ENCODE peak calls at places on chromosomes 16 and 17, in nine cellular contexts. M is epithelial cell of proximal tubule; Y is H1; F is testis; Z is BJ; G is ovary; O is CD8-positive, alpha-beta T cell; R is retinal pigment epithelial cell; P is sigmoid colon. U is an unnamed sample.

GRCh38 chr17:79671387-79671752 is 59.4 kb upstream of the ENPP7 start:
- DNase-seq in M (no peak), Y (no peak), F (no peak), Z (no peak), G (no peak), O (no peak), R (no peak), P (no peak), U (no peak)

GRCh38 chr16:1812732-1813163 is 13.9 kb downstream of the HAGH start:
- DNase-seq in M (no peak), Y (no peak), F (peak), Z (no peak), G (peak), O (peak), R (no peak), P (peak), U (peak)

GRCh38 chr17:77354721-77355455 is 214.1 kb downstream of the SEC14L1 start:
- DNase-seq in M (no peak), Y (no peak), F (peak), Z (peak), G (peak), O (no peak), R (peak), P (peak), U (peak)

GRCh38 chr17:57957886-57958285 is 2.7 kb upstream of the CUEDC1 start:
- DNase-seq in M (no peak), Y (no peak), F (no peak), Z (no peak), G (no peak), O (no peak), R (no peak), P (no peak), U (no peak)

GRCh38 chr17:58321571-58322525 is 6.7 kb downstream of the TSPOAP1 start:
- DNase-seq in M (no peak), Y (no peak), F (no peak), Z (no peak), G (no peak), O (no peak), R (no peak), P (no peak), U (no peak)

GRCh38 chr16:84916156-84916555 is 95.2 kb downstream of the ZDHHC7 start:
- DNase-seq in M (no peak), Y (no peak), F (no peak), Z (no peak), G (no peak), O (no peak), R (no peak), P (no peak), U (no peak)

GRCh38 chr17:60091109-60091508 is 12.4 kb upstream of the HEATR6 start:
- DNase-seq in M (no peak), Y (no peak), F (no peak), Z (no peak), G (no peak), O (no peak), R (no peak), P (no peak), U (no peak)

GRCh38 chr16:47966325-47966724 is 189.5 kb downstream of the ABCC12 start:
- DNase-seq in M (no peak), Y (no peak), F (no peak), Z (no peak), G (no peak), O (no peak), R (no peak), P (no peak), U (no peak)

GRCh38 chr16:4021070-4021779 is 95.0 kb downstream of the ADCY9 start:
- DNase-seq in M (no peak), Y (no peak), F (no peak), Z (no peak), G (no peak), O (no peak), R (no peak), P (no peak), U (no peak)

GRCh38 chr17:28327031-28327607 is 8.1 kb downstream of the TMEM97 start:
- DNase-seq in M (no peak), Y (no peak), F (peak), Z (no peak), G (no peak), O (no peak), R (no peak), P (peak), U (no peak)

GRCh38 chr17:62717589-62718342 is 90.3 kb downstream of the MRC2 start:
- DNase-seq in M (no peak), Y (no peak), F (peak), Z (no peak), G (no peak), O (no peak), R (no peak), P (peak), U (no peak)

GRCh38 chr16:50326835-50327465 is 41.8 kb downstream of the BRD7 start:
- DNase-seq in M (no peak), Y (no peak), F (no peak), Z (no peak), G (no peak), O (peak), R (no peak), P (no peak), U (peak)

GRCh38 chr16:61879-62281 is 8.3 kb downstream of the SNRNP25 start:
- DNase-seq in M (no peak), Y (no peak), F (no peak), Z (no peak), G (no peak), O (no peak), R (no peak), P (peak), U (no peak)

DNA sequence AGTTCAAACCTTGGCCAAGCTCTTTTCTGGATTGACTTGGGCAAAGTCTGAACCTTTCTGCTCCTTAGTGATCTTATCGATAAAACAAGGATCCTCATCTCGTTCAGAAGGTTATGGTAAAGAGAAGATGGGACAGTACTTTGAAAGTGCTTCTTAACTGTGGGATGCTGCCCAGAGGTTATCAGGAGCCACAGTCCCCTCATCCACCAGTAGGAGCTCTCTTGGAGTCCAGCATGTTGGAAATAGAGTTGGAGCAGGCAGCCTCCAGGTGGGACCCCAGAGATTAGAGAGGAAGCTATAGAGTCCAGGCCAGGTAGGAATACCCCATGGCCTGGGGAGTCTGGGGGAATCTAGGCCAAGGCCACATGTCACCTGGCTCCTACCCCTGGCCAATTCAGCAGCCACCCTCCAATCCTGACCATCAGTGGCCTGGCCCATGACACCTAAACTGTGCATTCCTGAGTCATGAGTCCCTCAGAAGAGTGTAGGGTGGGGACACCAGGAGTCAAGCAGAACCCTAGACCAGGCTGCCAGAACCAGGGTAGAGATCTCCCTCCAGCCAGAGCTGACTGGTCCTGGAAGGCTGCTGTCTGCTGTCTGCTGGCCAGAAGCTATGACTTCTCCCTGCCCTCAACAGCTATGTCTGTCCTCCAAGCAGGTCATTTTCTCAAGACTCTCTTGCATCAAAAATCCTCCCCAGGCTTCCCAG is 144.3 kb downstream of the AIPL1 start:
- DNase-seq in M (no peak), Y (no peak), F (no peak), Z (no peak), G (no peak), O (no peak), R (no peak), P (no peak), U (no peak)
- TF ChIP-seq CTCF in M (no peak), Y (peak), F (no peak), Z (no peak), G (no peak), O (no peak), R (no peak), P (no peak), U (no peak)

GRCh38 chr17:81568416-81568815 is 16.3 kb upstream of the FAAP100 start:
- DNase-seq in M (no peak), Y (no peak), F (no peak), Z (no peak), G (no peak), O (no peak), R (no peak), P (no peak), U (no peak)
- H3K4me3 ChIP-seq in M (no peak), Y (no peak), F (no peak), Z (no peak), G (no peak), O (no peak), R (no peak), P (no peak), U (no peak)

GRCh38 chr16:58684001-58684353 is 593 bp downstream of the SLC38A7 start:
- DNase-seq in M (no peak), Y (no peak), F (no peak), Z (no peak), G (no peak), O (no peak), R (no peak), P (peak), U (peak)

GRCh38 chr16:58684354-58685083 is at the start of gene SLC38A7:
- DNase-seq in M (no peak), Y (peak), F (peak), Z (peak), G (peak), O (peak), R (peak), P (peak), U (peak)

GRCh38 chr16:58679763-58680162 is 4.8 kb downstream of the SLC38A7 start:
- DNase-seq in M (no peak), Y (no peak), F (no peak), Z (no peak), G (no peak), O (no peak), R (no peak), P (no peak), U (no peak)

GRCh38 chr16:58678269-58678668 is 6.3 kb downstream of the SLC38A7 start:
- DNase-seq in M (no peak), Y (no peak), F (no peak), Z (no peak), G (no peak), O (no peak), R (no peak), P (peak), U (no peak)

DNA sequence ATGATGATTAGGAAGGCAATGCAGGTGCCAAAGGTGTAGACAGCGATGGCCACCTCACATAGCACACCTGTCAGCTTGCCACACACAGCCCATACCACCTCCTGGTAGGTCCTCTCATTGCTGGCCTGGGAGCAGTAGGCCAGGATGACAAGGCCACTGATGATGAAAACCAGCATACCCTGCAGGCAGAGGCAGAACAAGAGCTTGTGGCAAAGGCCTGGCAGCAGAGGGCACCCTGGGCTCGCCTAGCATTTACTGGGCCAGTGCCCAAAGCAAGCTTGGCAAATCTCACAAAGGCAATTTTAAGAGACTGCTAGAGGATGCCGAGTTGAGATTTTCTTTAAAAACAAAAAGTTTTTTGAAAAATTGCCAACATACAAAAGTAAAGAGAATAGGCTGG is 5.9 kb downstream of the SLC38A7 start:
- DNase-seq in M (no peak), Y (no peak), F (peak), Z (no peak), G (no peak), O (no peak), R (no peak), P (peak), U (no peak)
- TF ChIP-seq CTCF in M (peak), Y (no peak), F (peak), Z (no peak), G (no peak), O (no peak), R (peak), P (no peak), U (no peak)

GRCh38 chr17:82205720-82206508 is 6.7 kb downstream of the CCDC57 start:
- DNase-seq in M (peak), Y (peak), F (peak), Z (peak), G (peak), O (peak), R (peak), P (peak), U (peak)
- H3K4me3 ChIP-seq in M (no peak), Y (no peak), F (no peak), Z (no peak), G (no peak), O (no peak), R (no peak), P (no peak), U (no peak)

U was measured in fibroblast of villous mesenchyme.